ENCODE peak calls at places on chromosomes 11 and 22, in four cellular contexts. R is mucosa of descending colon, G is heart right ventricle, S is transverse colon. O is an unnamed sample.

GRCh38 chr11:75422248-75423231 is 10.5 kb downstream of the KLHL35 start:
- DNase-seq in R (peak), G (no peak), S (peak), O (no peak)

GRCh38 chr11:79243412-79244174 is 197.2 kb downstream of the TENM4 start:
- DNase-seq in R (no peak), G (no peak), S (no peak), O (no peak)

GRCh38 chr11:69860796-69861445 is 41.7 kb upstream of the FGF3 start:
- DNase-seq in R (no peak), G (no peak), S (no peak), O (no peak)

GRCh38 chr11:106231591-106231990 is 154.1 kb downstream of the AASDHPPT start:
- DNase-seq in R (no peak), G (no peak), S (no peak), O (no peak)

GRCh38 chr11:60899021-60899936 is 7.1 kb downstream of the PRPF19 start:
- DNase-seq in R (no peak), G (no peak), S (no peak), O (no peak)

GRCh38 chr11:2137202-2138071 is 1.8 kb downstream of the IGF2 start:
- DNase-seq in R (no peak), G (peak), S (peak), O (no peak)

GRCh38 chr22:36225333-36225922 is 13.9 kb downstream of the APOL2 start:
- DNase-seq in R (no peak), G (no peak), S (no peak), O (no peak)

GRCh38 chr11:34266090-34266912 is 91.5 kb downstream of the ABTB2 start:
- DNase-seq in R (no peak), G (no peak), S (no peak), O (no peak)

GRCh38 chr11:114284021-114284420 is 12.2 kb upstream of the NNMT start:
- DNase-seq in R (peak), G (no peak), S (peak), O (no peak)

GRCh38 chr22:46055176-46055850 is 78.4 kb upstream of the WNT7B start:
- DNase-seq in R (peak), G (no peak), S (peak), O (peak)

GRCh38 chr11:1746956-1747752 is 3.2 kb downstream of the IFITM10 start:
- DNase-seq in R (no peak), G (no peak), S (no peak), O (peak)

GRCh38 chr11:93611836-93612677 is 49.4 kb upstream of the CEP295 start:
- DNase-seq in R (peak), G (no peak), S (peak), O (no peak)

GRCh38 chr11:93608280-93608862 is 53.1 kb upstream of the CEP295 start:
- DNase-seq in R (no peak), G (no peak), S (no peak), O (no peak)

GRCh38 chr11:93613432-93613831 is 48.0 kb upstream of the CEP295 start:
- DNase-seq in R (no peak), G (no peak), S (no peak), O (no peak)

GRCh38 chr11:93614111-93614784 is 47.2 kb upstream of the CEP295 start:
- DNase-seq in R (no peak), G (no peak), S (no peak), O (no peak)
- TF ChIP-seq CTCF in R (no peak), G (no peak), S (no peak), O (peak)

GRCh38 chr11:44112083-44112865 is 16.8 kb downstream of the EXT2 start:
- DNase-seq in R (no peak), G (peak), S (no peak), O (no peak)
- TF ChIP-seq CTCF in R (no peak), G (no peak), S (no peak), O (no peak)

DNA sequence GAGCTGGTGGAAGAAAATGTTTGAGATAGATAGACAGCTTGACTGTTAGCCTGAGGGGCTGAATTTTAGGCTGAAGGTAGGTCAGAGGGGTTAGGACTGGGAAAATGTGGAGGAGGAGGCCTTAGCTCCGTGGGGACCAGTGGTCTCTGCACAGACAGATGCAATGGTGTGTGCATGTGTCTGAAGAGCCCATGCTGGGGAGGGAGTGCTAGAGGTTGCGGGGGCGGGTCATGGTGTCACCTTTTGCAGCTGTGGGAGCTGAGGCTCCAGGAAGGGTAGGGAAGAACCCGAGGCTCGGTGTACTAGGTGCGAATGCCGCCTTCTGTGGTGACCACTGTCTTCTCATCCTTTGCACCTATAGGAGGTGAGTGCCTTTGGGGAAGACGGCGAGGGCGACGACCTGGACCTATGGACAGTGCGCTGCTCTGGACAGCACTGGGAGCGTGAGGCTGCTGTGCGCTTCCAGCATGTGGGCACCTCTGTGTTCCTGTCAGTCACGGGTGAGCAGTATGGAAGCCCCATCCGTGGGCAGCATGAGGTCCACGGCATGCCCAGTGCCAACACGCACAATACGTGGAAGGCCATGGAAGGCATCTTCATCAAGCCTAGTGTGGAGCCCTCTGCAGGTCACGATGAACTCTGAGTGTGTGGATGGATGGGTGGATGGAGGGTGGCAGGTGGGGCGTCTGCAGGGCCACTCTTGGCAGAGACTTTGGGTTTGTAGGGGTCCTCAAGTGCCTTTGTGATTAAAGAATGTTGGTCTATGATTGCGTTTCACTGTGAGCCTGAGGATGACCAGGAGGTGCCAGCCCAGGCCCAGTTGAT is 1.6 kb downstream of the SDF2L1 start:
- DNase-seq in R (no peak), G (no peak), S (no peak), O (no peak)
- TF ChIP-seq CTCF in R (no peak), G (no peak), S (no peak), O (no peak)

GRCh38 chr22:31139066-31139465 is 1.2 kb downstream of the PLA2G3 start:
- DNase-seq in R (no peak), G (no peak), S (no peak), O (no peak)
- TF ChIP-seq CTCF in R (no peak), G (no peak), S (no peak), O (no peak)

O was measured in chondrocyte.